ENCODE peak calls at places on chromosomes 6 and 20, in four cellular contexts. Y is GM12878, X is HL-60, D is K562. K is an unnamed sample.

GRCh38 chr20:59723607-59724456 is 119.5 kb downstream of the PHACTR3 start:
- DNase-seq in Y (no peak), X (no peak), D (no peak), K (no peak)

GRCh38 chr6:133553652-133554051 is 312.5 kb downstream of the EYA4 start:
- DNase-seq in Y (no peak), X (no peak), D (peak; percentile 27), K (no peak)

GRCh38 chr20:25313608-25314007 is 65.7 kb downstream of the PYGB start:
- DNase-seq in Y (no peak), X (no peak), D (no peak), K (no peak)

GRCh38 chr6:3427740-3428085 is 29.1 kb downstream of the SLC22A23 start:
- DNase-seq in Y (no peak), X (no peak), D (no peak), K (no peak)

GRCh38 chr6:121951077-121951476 is 448.4 kb upstream of the HSF2 start:
- DNase-seq in Y (no peak), X (no peak), D (no peak), K (no peak)

GRCh38 chr6:166496460-166496859 is 90.0 kb downstream of the RAMACL start:
- DNase-seq in Y (no peak), X (no peak), D (no peak), K (no peak)

GRCh38 chr6:42642794-42643193 is 79.0 kb downstream of the UBR2 start:
- DNase-seq in Y (no peak), X (no peak), D (no peak), K (no peak)

GRCh38 chr6:112881828-112882227 is 534.7 kb downstream of the RFPL4B start:
- DNase-seq in Y (no peak), X (no peak), D (no peak), K (no peak)

GRCh38 chr6:74366634-74367033 is 670.6 kb downstream of the CD109 start:
- DNase-seq in Y (no peak), X (no peak), D (no peak), K (no peak)

GRCh38 chr6:18585032-18585573 is 198.0 kb downstream of the RNF144B start:
- DNase-seq in Y (no peak), X (peak; percentile 50), D (peak; percentile 29), K (no peak)

GRCh38 chr6:30749554-30750378 is 5.4 kb upstream of the IER3 start:
- DNase-seq in Y (no peak), X (no peak), D (no peak), K (no peak)

GRCh38 chr20:31685853-31686641 is 36.6 kb downstream of the BCL2L1 start:
- DNase-seq in Y (no peak), X (no peak), D (no peak), K (no peak)

GRCh38 chr6:36692220-36692619 is 5.4 kb upstream of the RAB44 start:
- DNase-seq in Y (no peak), X (no peak), D (no peak), K (peak; percentile 64)

GRCh38 chr6:108497883-108498282 is 62.8 kb upstream of the FOXO3 start:
- DNase-seq in Y (no peak), X (no peak), D (peak; percentile 15), K (no peak)

GRCh38 chr6:12749531-12750379 is 33.2 kb downstream of the PHACTR1 start:
- DNase-seq in Y (no peak), X (no peak), D (no peak), K (no peak)

GRCh38 chr6:15365273-15365687 is 119.4 kb downstream of the JARID2 start:
- DNase-seq in Y (no peak), X (peak; percentile 87), D (peak; percentile 36), K (no peak)

GRCh38 chr20:45012682-45013302 is 46.5 kb downstream of the STK4 start:
- DNase-seq in Y (no peak), X (no peak), D (no peak), K (no peak)

GRCh38 chr6:118565317-118565960 is 17.3 kb downstream of the PLN start:
- DNase-seq in Y (peak; percentile 65), X (no peak), D (peak; percentile 19), K (peak; percentile 17)

GRCh38 chr20:2156666-2157624 is 55.3 kb downstream of the STK35 start:
- DNase-seq in Y (no peak), X (no peak), D (no peak), K (no peak)

GRCh38 chr6:42914546-42914945 is 1.3 kb upstream of the PTCRA start:
- DNase-seq in Y (no peak), X (no peak), D (no peak), K (no peak)

GRCh38 chr20:39775110-39775509 is 813.0 kb downstream of the DHX35 start:
- DNase-seq in Y (no peak), X (no peak), D (no peak), K (no peak)

GRCh38 chr6:45845546-45845945 is 170.1 kb downstream of the CLIC5 start:
- DNase-seq in Y (no peak), X (no peak), D (no peak), K (no peak)

GRCh38 chr6:39416026-39416425 is 93.5 kb upstream of the KCNK16 start:
- DNase-seq in Y (no peak), X (no peak), D (no peak), K (no peak)

GRCh38 chr6:94478178-94479140 is 1059.1 kb upstream of the EPHA7 start:
- DNase-seq in Y (no peak), X (no peak), D (no peak), K (no peak)

GRCh38 chr20:63698739-63699465 is 2.5 kb downstream of the TNFRSF6B start:
- DNase-seq in Y (peak; percentile 30), X (no peak), D (no peak), K (peak; percentile 46)
- TF ChIP-seq SPI1 in Y (no peak), X (no peak), D (no peak), K (no peak)

GRCh38 chr6:158640519-158640918 is 4.0 kb downstream of the DYNLT1 start:
- DNase-seq in Y (no peak), X (no peak), D (no peak), K (no peak)
- TF ChIP-seq SPI1 in Y (no peak), X (no peak), D (no peak), K (no peak)

GRCh38 chr6:10415593-10416480 is 963 bp upstream of the TFAP2A start:
- DNase-seq in Y (no peak), X (no peak), D (no peak), K (no peak)
- TF ChIP-seq SPI1 in Y (no peak), X (no peak), D (no peak), K (no peak)

GRCh38 chr6:160028487-160029275 is 59.8 kb downstream of the IGF2R start:
- DNase-seq in Y (no peak), X (no peak), D (no peak), K (no peak)
- TF ChIP-seq SPI1 in Y (no peak), X (peak; percentile 47), D (no peak), K (no peak)

GRCh38 chr6:154736613-154737259 is 3.5 kb downstream of the SCAF8 start:
- DNase-seq in Y (no peak), X (no peak), D (no peak), K (no peak)

GRCh38 chr6:154733610-154734379 is 579 bp downstream of the SCAF8 start:
- DNase-seq in Y (peak; percentile 61), X (peak; percentile 74), D (peak; percentile 98), K (peak; percentile 85)

GRCh38 chr6:154737424-154737823 is 4.2 kb downstream of the SCAF8 start:
- DNase-seq in Y (no peak), X (no peak), D (no peak), K (no peak)

GRCh38 chr6:154740658-154741057 is 7.4 kb downstream of the SCAF8 start:
- DNase-seq in Y (no peak), X (no peak), D (no peak), K (no peak)

GRCh38 chr6:154738561-154738961 is 5.3 kb downstream of the SCAF8 start:
- DNase-seq in Y (no peak), X (no peak), D (no peak), K (no peak)
- TF ChIP-seq SPI1 in Y (no peak), X (no peak), D (no peak), K (no peak)

DNA sequence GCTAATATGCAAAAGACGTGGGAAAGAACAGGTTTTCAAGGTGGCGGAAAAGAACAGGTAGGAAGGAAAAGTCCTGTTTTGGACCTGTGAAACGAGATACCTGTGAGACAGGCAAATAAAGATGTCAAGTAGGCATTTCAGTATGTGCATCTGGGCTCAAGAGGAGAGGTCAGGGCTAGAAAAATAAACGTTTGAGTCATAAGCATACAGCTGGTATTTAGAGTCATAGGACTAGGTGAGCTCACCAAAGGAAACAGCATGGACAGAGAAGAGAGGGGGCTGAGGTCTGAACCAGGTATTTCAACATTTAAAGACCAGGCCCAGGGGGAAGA is 14.9 kb downstream of the MTFR2 start:
- DNase-seq in Y (no peak), X (no peak), D (no peak), K (no peak)
- TF ChIP-seq SPI1 in Y (no peak), X (no peak), D (no peak), K (no peak)